ENCODE peak calls at places on chromosomes 11 and 22, in seven cellular contexts. One of them, this sample, is unnamed.

GRCh38 chr11:31419138-31419537 is 49.5 kb downstream of the DNAJC24 start:
- DNase-seq in H9: no peak
- DNase-seq in trophoblast cell: no peak
- DNase-seq in IMR-90: no peak
- DNase-seq in mesenchymal stem cell: no peak
- DNase-seq in neuronal stem cell: no peak
- DNase-seq in H1: no peak
- DNase-seq in this sample: no peak

GRCh38 chr11:36385121-36385530 is 89.0 kb downstream of the PRR5L start:
- DNase-seq in neuronal stem cell: no peak
- DNase-seq in mesenchymal stem cell: peak
- DNase-seq in H9: no peak
- DNase-seq in H1: no peak
- DNase-seq in IMR-90: peak
- DNase-seq in trophoblast cell: no peak
- DNase-seq in this sample: no peak

GRCh38 chr11:111344032-111344431 is 35.0 kb downstream of the POU2AF1 start:
- DNase-seq in IMR-90: peak
- DNase-seq in mesenchymal stem cell: peak
- DNase-seq in trophoblast cell: no peak
- DNase-seq in H1: no peak
- DNase-seq in neuronal stem cell: no peak
- DNase-seq in H9: no peak
- DNase-seq in this sample: peak

GRCh38 chr11:128548655-128549255 is 38.6 kb downstream of the ETS1 start:
- DNase-seq in IMR-90: peak
- DNase-seq in neuronal stem cell: no peak
- DNase-seq in trophoblast cell: no peak
- DNase-seq in H9: no peak
- DNase-seq in mesenchymal stem cell: peak
- DNase-seq in H1: peak
- DNase-seq in this sample: peak

GRCh38 chr11:69129647-69130046 is 26.1 kb upstream of the SMIM38 start:
- DNase-seq in H1: no peak
- DNase-seq in H9: peak
- DNase-seq in IMR-90: no peak
- DNase-seq in mesenchymal stem cell: no peak
- DNase-seq in trophoblast cell: no peak
- DNase-seq in neuronal stem cell: no peak
- DNase-seq in this sample: no peak

GRCh38 chr11:123103326-123103980 is 41.5 kb upstream of the HSPA8 start:
- DNase-seq in H9: no peak
- DNase-seq in H1: no peak
- DNase-seq in trophoblast cell: peak
- DNase-seq in IMR-90: peak
- DNase-seq in mesenchymal stem cell: peak
- DNase-seq in neuronal stem cell: peak
- DNase-seq in this sample: peak

GRCh38 chr11:73107597-73107996 is 34.5 kb downstream of the FCHSD2 start:
- DNase-seq in neuronal stem cell: no peak
- DNase-seq in H1: no peak
- DNase-seq in H9: no peak
- DNase-seq in trophoblast cell: no peak
- DNase-seq in mesenchymal stem cell: no peak
- DNase-seq in IMR-90: no peak
- DNase-seq in this sample: no peak

GRCh38 chr11:28616566-28616965 is 508.4 kb downstream of the METTL15 start:
- DNase-seq in H1: no peak
- DNase-seq in trophoblast cell: no peak
- DNase-seq in mesenchymal stem cell: no peak
- DNase-seq in IMR-90: no peak
- DNase-seq in neuronal stem cell: no peak
- DNase-seq in H9: no peak
- DNase-seq in this sample: no peak

GRCh38 chr11:3617990-3618389 is 23.8 kb downstream of the ART5 start:
- DNase-seq in trophoblast cell: peak
- DNase-seq in neuronal stem cell: no peak
- DNase-seq in mesenchymal stem cell: no peak
- DNase-seq in H9: no peak
- DNase-seq in IMR-90: no peak
- DNase-seq in H1: no peak
- DNase-seq in this sample: no peak

GRCh38 chr22:46068908-46069481 is 81.3 kb upstream of the PPARA start:
- DNase-seq in neuronal stem cell: no peak
- DNase-seq in trophoblast cell: no peak
- DNase-seq in H1: no peak
- DNase-seq in mesenchymal stem cell: peak
- DNase-seq in H9: no peak
- DNase-seq in IMR-90: peak
- DNase-seq in this sample: no peak

GRCh38 chr11:32259641-32260081 is 168.8 kb downstream of the RCN1 start:
- DNase-seq in IMR-90: peak
- DNase-seq in mesenchymal stem cell: peak
- DNase-seq in H9: no peak
- DNase-seq in neuronal stem cell: no peak
- DNase-seq in H1: no peak
- DNase-seq in trophoblast cell: peak
- DNase-seq in this sample: no peak

GRCh38 chr11:64800633-64801464 is 2.2 kb downstream of the MAP4K2 start:
- DNase-seq in H9: peak
- DNase-seq in H1: no peak
- DNase-seq in IMR-90: no peak
- DNase-seq in trophoblast cell: no peak
- DNase-seq in mesenchymal stem cell: no peak
- DNase-seq in neuronal stem cell: no peak
- DNase-seq in this sample: no peak

GRCh38 chr11:115005663-115006062 is 327.3 kb downstream of the NXPE2 start:
- DNase-seq in neuronal stem cell: no peak
- DNase-seq in trophoblast cell: no peak
- DNase-seq in mesenchymal stem cell: no peak
- DNase-seq in IMR-90: no peak
- DNase-seq in H9: no peak
- DNase-seq in H1: no peak
- DNase-seq in this sample: no peak

GRCh38 chr11:116360542-116360941 is 412.2 kb downstream of the BUD13 start:
- DNase-seq in neuronal stem cell: no peak
- DNase-seq in H9: no peak
- DNase-seq in mesenchymal stem cell: no peak
- DNase-seq in trophoblast cell: no peak
- DNase-seq in IMR-90: no peak
- DNase-seq in H1: no peak
- DNase-seq in this sample: no peak

GRCh38 chr11:93393386-93393785 is 62.8 kb downstream of the DEUP1 start:
- DNase-seq in IMR-90: no peak
- DNase-seq in H1: no peak
- DNase-seq in mesenchymal stem cell: no peak
- DNase-seq in neuronal stem cell: no peak
- DNase-seq in H9: no peak
- DNase-seq in trophoblast cell: no peak
- DNase-seq in this sample: no peak

GRCh38 chr11:34907934-34908593 is 8.1 kb downstream of the APIP start:
- DNase-seq in neuronal stem cell: no peak
- DNase-seq in H9: no peak
- DNase-seq in trophoblast cell: no peak
- DNase-seq in IMR-90: no peak
- DNase-seq in H1: no peak
- DNase-seq in mesenchymal stem cell: peak
- DNase-seq in this sample: no peak

GRCh38 chr11:107876141-107876540 is 17.6 kb upstream of the SLC35F2 start:
- DNase-seq in mesenchymal stem cell: no peak
- DNase-seq in IMR-90: no peak
- DNase-seq in neuronal stem cell: no peak
- DNase-seq in H1: no peak
- DNase-seq in trophoblast cell: no peak
- DNase-seq in H9: no peak
- DNase-seq in this sample: no peak

GRCh38 chr11:107259826-107260225 is 197.8 kb downstream of the CWF19L2 start:
- DNase-seq in IMR-90: no peak
- DNase-seq in H9: no peak
- DNase-seq in trophoblast cell: no peak
- DNase-seq in neuronal stem cell: no peak
- DNase-seq in mesenchymal stem cell: peak
- DNase-seq in H1: no peak
- DNase-seq in this sample: no peak

GRCh38 chr22:50445071-50445879 is 29.6 kb downstream of the SBF1 start:
- DNase-seq in IMR-90: no peak
- DNase-seq in H9: no peak
- DNase-seq in mesenchymal stem cell: no peak
- DNase-seq in H1: no peak
- DNase-seq in neuronal stem cell: no peak
- DNase-seq in trophoblast cell: no peak
- DNase-seq in this sample: no peak

GRCh38 chr11:62689421-62690183 is at the start of gene LRRN4CL:
- DNase-seq in mesenchymal stem cell: peak
- DNase-seq in trophoblast cell: no peak
- DNase-seq in H9: no peak
- DNase-seq in H1: no peak
- DNase-seq in IMR-90: peak
- DNase-seq in neuronal stem cell: no peak
- DNase-seq in this sample: no peak

GRCh38 chr11:126466288-126467045 is 111.0 kb downstream of the ST3GAL4 start:
- DNase-seq in trophoblast cell: no peak
- DNase-seq in neuronal stem cell: no peak
- DNase-seq in H1: no peak
- DNase-seq in H9: no peak
- DNase-seq in mesenchymal stem cell: no peak
- DNase-seq in IMR-90: no peak
- DNase-seq in this sample: no peak
- H2BK120ac ChIP-seq in trophoblast cell: no peak
- H2BK120ac ChIP-seq in neuronal stem cell: no peak
- H2BK120ac ChIP-seq in H1: no peak
- H2BK120ac ChIP-seq in H9: no peak
- H2BK120ac ChIP-seq in mesenchymal stem cell: no peak
- H2BK120ac ChIP-seq in IMR-90: no peak
- H2BK120ac ChIP-seq in this sample: no peak

GRCh38 chr11:498297-499181 is 8.5 kb downstream of the RNH1 start:
- DNase-seq in mesenchymal stem cell: no peak
- DNase-seq in H9: peak
- DNase-seq in neuronal stem cell: no peak
- DNase-seq in IMR-90: no peak
- DNase-seq in trophoblast cell: no peak
- DNase-seq in H1: no peak
- DNase-seq in this sample: no peak
- H3K18ac ChIP-seq in mesenchymal stem cell: no peak
- H3K18ac ChIP-seq in H9: no peak
- H3K18ac ChIP-seq in neuronal stem cell: no peak
- H3K18ac ChIP-seq in IMR-90: no peak
- H3K18ac ChIP-seq in trophoblast cell: no peak
- H3K18ac ChIP-seq in H1: no peak
- H3K18ac ChIP-seq in this sample: no peak

DNA sequence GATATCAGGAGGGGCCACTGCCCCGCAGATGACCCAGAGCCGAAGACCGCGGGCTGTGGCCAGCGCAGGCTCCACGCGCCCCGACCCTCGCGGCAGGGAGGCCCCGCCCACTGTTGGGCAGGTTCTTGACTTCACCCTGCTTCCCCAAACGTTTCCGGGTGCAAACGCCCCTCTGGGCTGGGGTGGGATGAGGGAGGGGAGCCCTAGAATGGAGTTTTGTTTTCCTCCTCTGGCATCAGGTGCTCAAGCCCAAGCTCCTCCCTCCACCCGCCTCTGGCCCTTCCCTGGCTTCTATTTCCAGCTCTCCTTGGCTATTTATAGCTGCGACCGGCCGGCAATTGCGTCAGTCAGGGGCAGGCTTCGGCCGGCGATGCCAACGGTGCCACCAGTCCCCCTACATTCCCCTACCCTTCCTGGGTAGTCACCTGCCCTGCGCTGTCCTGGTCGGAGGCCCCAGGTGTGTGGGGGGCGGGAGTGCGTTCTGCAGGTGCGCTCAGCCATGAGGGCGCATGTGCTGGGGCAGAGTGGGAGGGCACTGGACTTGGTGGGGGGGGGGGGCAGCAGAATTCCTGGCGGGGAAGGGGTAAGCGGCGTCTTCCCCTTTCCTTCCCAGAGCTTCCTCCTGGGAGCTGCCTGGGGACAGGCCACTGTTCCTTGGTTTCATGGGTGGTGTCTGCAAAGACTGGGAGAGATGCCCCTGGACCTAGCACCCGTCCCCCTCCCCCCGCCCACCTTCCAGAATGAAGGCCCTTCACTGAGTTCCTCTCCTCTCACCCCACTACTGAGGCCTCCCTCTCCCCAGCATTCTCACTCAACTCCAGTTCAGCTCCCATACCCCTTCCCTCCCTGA is 23.6 kb downstream of the DUSP8 start:
- DNase-seq in H9: peak
- DNase-seq in trophoblast cell: no peak
- DNase-seq in neuronal stem cell: no peak
- DNase-seq in mesenchymal stem cell: peak
- DNase-seq in H1: peak
- DNase-seq in IMR-90: peak
- DNase-seq in this sample: peak
- H2BK120ac ChIP-seq in H9: no peak
- H2BK120ac ChIP-seq in trophoblast cell: no peak
- H2BK120ac ChIP-seq in neuronal stem cell: no peak
- H2BK120ac ChIP-seq in mesenchymal stem cell: no peak
- H2BK120ac ChIP-seq in H1: peak
- H2BK120ac ChIP-seq in IMR-90: no peak
- H2BK120ac ChIP-seq in this sample: no peak

GRCh38 chr11:83610996-83611395 is 324.8 kb upstream of the CCDC90B start:
- DNase-seq in neuronal stem cell: no peak
- DNase-seq in IMR-90: no peak
- DNase-seq in trophoblast cell: no peak
- DNase-seq in mesenchymal stem cell: no peak
- DNase-seq in H1: no peak
- DNase-seq in H9: no peak
- DNase-seq in this sample: no peak
- H3K18ac ChIP-seq in neuronal stem cell: no peak
- H3K18ac ChIP-seq in IMR-90: no peak
- H3K18ac ChIP-seq in trophoblast cell: no peak
- H3K18ac ChIP-seq in mesenchymal stem cell: no peak
- H3K18ac ChIP-seq in H1: no peak
- H3K18ac ChIP-seq in H9: no peak
- H3K18ac ChIP-seq in this sample: no peak

GRCh38 chr11:67640758-67641113 is 1.2 kb upstream of the TBX10 start:
- DNase-seq in neuronal stem cell: no peak
- DNase-seq in IMR-90: no peak
- DNase-seq in mesenchymal stem cell: no peak
- DNase-seq in trophoblast cell: no peak
- DNase-seq in H9: no peak
- DNase-seq in H1: no peak
- DNase-seq in this sample: no peak
- H2BK120ac ChIP-seq in neuronal stem cell: no peak
- H2BK120ac ChIP-seq in IMR-90: no peak
- H2BK120ac ChIP-seq in mesenchymal stem cell: no peak
- H2BK120ac ChIP-seq in trophoblast cell: no peak
- H2BK120ac ChIP-seq in H9: no peak
- H2BK120ac ChIP-seq in H1: no peak
- H2BK120ac ChIP-seq in this sample: no peak

GRCh38 chr11:27295928-27296327 is 67.1 kb downstream of the CCDC34 start:
- DNase-seq in mesenchymal stem cell: no peak
- DNase-seq in H1: no peak
- DNase-seq in neuronal stem cell: no peak
- DNase-seq in H9: no peak
- DNase-seq in trophoblast cell: no peak
- DNase-seq in IMR-90: no peak
- DNase-seq in this sample: no peak
- H3K18ac ChIP-seq in mesenchymal stem cell: no peak
- H3K18ac ChIP-seq in H1: no peak
- H3K18ac ChIP-seq in neuronal stem cell: no peak
- H3K18ac ChIP-seq in H9: no peak
- H3K18ac ChIP-seq in trophoblast cell: no peak
- H3K18ac ChIP-seq in IMR-90: no peak
- H3K18ac ChIP-seq in this sample: peak

This sample was measured in mesendoderm.